ENCODE peak calls at places on chromosomes 3 and 15, in ten cellular contexts. P is foreskin keratinocyte, K is left ventricle myocardium inferior, X is lower lobe of right lung, W is fibroblast of lung, B is MM.1S, R is PC-3, Z is adrenal gland, C is right lobe of liver, N is H9. S is an unnamed sample. For H3K27me3, the result is how much of the 10 kb centered on the place peaks cover.

GRCh38 chr15:66841953-66842681 is 140.1 kb downstream of the SMAD6 start:
- DNase-seq in P (peak), K (peak), X (peak), W (peak), B (no peak), R (peak), Z (peak), C (peak), N (no peak), S (no peak)

GRCh38 chr3:128252083-128252482 is 98.8 kb downstream of the EEFSEC start:
- DNase-seq in P (no peak), K (no peak), X (no peak), W (no peak), B (no peak), R (no peak), Z (no peak), C (no peak), N (no peak), S (no peak)

GRCh38 chr3:120324185-120324584 is 25.0 kb downstream of the LRRC58 start:
- DNase-seq in P (no peak), K (no peak), X (no peak), W (peak), B (no peak), R (no peak), Z (no peak), C (no peak), N (no peak), S (no peak)

GRCh38 chr3:5585085-5585484 is 397.6 kb downstream of the EDEM1 start:
- DNase-seq in P (no peak), K (no peak), X (no peak), W (no peak), B (no peak), R (no peak), Z (no peak), C (no peak), N (no peak), S (no peak)

GRCh38 chr15:77027111-77027696 is 32.3 kb downstream of the PSTPIP1 start:
- DNase-seq in P (no peak), K (no peak), X (no peak), W (no peak), B (no peak), R (no peak), Z (no peak), C (peak), N (no peak), S (no peak)

GRCh38 chr3:8875831-8876230 is 87.4 kb downstream of the RAD18 start:
- DNase-seq in P (no peak), K (no peak), X (no peak), W (peak), B (no peak), R (no peak), Z (no peak), C (no peak), N (no peak), S (no peak)

GRCh38 chr15:66943456-66944095 is 121.8 kb upstream of the SMAD3 start:
- DNase-seq in P (no peak), K (no peak), X (no peak), W (no peak), B (no peak), R (no peak), Z (no peak), C (no peak), N (no peak), S (no peak)

GRCh38 chr15:81865850-81866537 is 179.8 kb downstream of the MEX3B start:
- DNase-seq in P (no peak), K (no peak), X (no peak), W (no peak), B (peak), R (no peak), Z (no peak), C (no peak), N (no peak), S (no peak)

GRCh38 chr15:65033659-65034269 is 4.3 kb upstream of the MTFMT start:
- DNase-seq in P (peak), K (no peak), X (no peak), W (peak), B (peak), R (peak), Z (no peak), C (no peak), N (no peak), S (no peak)

GRCh38 chr3:126342991-126343661 is 14.1 kb downstream of the KLF15 start:
- DNase-seq in P (no peak), K (no peak), X (peak), W (no peak), B (no peak), R (no peak), Z (no peak), C (no peak), N (peak), S (no peak)

GRCh38 chr3:143208976-143209714 is 89.6 kb downstream of the CHST2 start:
- DNase-seq in P (no peak), K (no peak), X (no peak), W (no peak), B (peak), R (no peak), Z (no peak), C (no peak), N (no peak), S (no peak)

GRCh38 chr3:184491011-184491576 is 70.5 kb upstream of the EPHB3 start:
- DNase-seq in P (no peak), K (no peak), X (peak), W (no peak), B (no peak), R (peak), Z (no peak), C (no peak), N (peak), S (no peak)

GRCh38 chr3:16203031-16203430 is 28.6 kb downstream of the GALNT15 start:
- DNase-seq in P (peak), K (no peak), X (no peak), W (peak), B (no peak), R (peak), Z (no peak), C (no peak), N (no peak), S (no peak)

GRCh38 chr3:133459400-133459799 is 59.5 kb downstream of the BFSP2 start:
- DNase-seq in P (no peak), K (peak), X (no peak), W (no peak), B (no peak), R (no peak), Z (no peak), C (peak), N (no peak), S (no peak)

GRCh38 chr3:71356272-71356671 is 227.3 kb downstream of the FOXP1 start:
- DNase-seq in P (no peak), K (no peak), X (no peak), W (no peak), B (no peak), R (no peak), Z (no peak), C (no peak), N (no peak), S (no peak)

GRCh38 chr3:100972867-100973266 is 20.4 kb downstream of the ABI3BP start:
- DNase-seq in P (peak), K (no peak), X (no peak), W (peak), B (no peak), R (peak), Z (no peak), C (no peak), N (no peak), S (no peak)

GRCh38 chr3:47082519-47082918 is 81.4 kb downstream of the SETD2 start:
- DNase-seq in P (no peak), K (no peak), X (no peak), W (peak), B (no peak), R (peak), Z (no peak), C (no peak), N (no peak), S (no peak)

GRCh38 chr3:24773798-24774197 is 279.1 kb upstream of the THRB start:
- DNase-seq in P (peak), K (peak), X (no peak), W (peak), B (peak), R (peak), Z (peak), C (peak), N (peak), S (no peak)

GRCh38 chr3:26622634-26623408 is at the start of gene LRRC3B:
- DNase-seq in P (peak), K (no peak), X (peak), W (no peak), B (no peak), R (no peak), Z (no peak), C (no peak), N (peak), S (no peak)

GRCh38 chr3:32643354-32643753 is 41.6 kb upstream of the CNOT10 start:
- DNase-seq in P (no peak), K (no peak), X (no peak), W (no peak), B (no peak), R (no peak), Z (no peak), C (no peak), N (no peak), S (no peak)

GRCh38 chr3:55489804-55490132 is 2.7 kb upstream of the WNT5A start:
- DNase-seq in P (no peak), K (peak), X (no peak), W (peak), B (no peak), R (peak), Z (no peak), C (no peak), N (peak), S (no peak)

GRCh38 chr3:41508063-41508696 is 308.9 kb downstream of the CTNNB1 start:
- DNase-seq in P (peak), K (no peak), X (no peak), W (peak), B (no peak), R (peak), Z (no peak), C (no peak), N (peak), S (no peak)

GRCh38 chr3:163045945-163046344 is 1549.3 kb downstream of the OTOL1 start:
- DNase-seq in P (no peak), K (no peak), X (no peak), W (no peak), B (no peak), R (no peak), Z (no peak), C (no peak), N (no peak), S (no peak)

GRCh38 chr3:70982700-70983140 is 600.8 kb downstream of the FOXP1 start:
- DNase-seq in P (peak), K (no peak), X (no peak), W (peak), B (peak), R (peak), Z (peak), C (no peak), N (no peak), S (no peak)

GRCh38 chr15:79680721-79681120 is 216.1 kb downstream of the MTHFS start:
- DNase-seq in P (peak), K (no peak), X (no peak), W (peak), B (no peak), R (peak), Z (no peak), C (no peak), N (no peak), S (no peak)

GRCh38 chr3:159832024-159832423 is 156.6 kb upstream of the IL12A start:
- DNase-seq in P (no peak), K (no peak), X (no peak), W (no peak), B (no peak), R (no peak), Z (no peak), C (no peak), N (no peak), S (no peak)

GRCh38 chr3:50503504-50503903 is at the start of gene CACNA2D2:
- DNase-seq in P (no peak), K (peak), X (peak), W (peak), B (peak), R (peak), Z (peak), C (peak), N (peak), S (peak)

GRCh38 chr15:35281515-35281914 is 196.4 kb upstream of the NANOGP8 start:
- DNase-seq in P (peak), K (no peak), X (no peak), W (peak), B (no peak), R (peak), Z (no peak), C (no peak), N (no peak), S (no peak)

GRCh38 chr3:157280786-157281185 is 120.8 kb upstream of the CCNL1 start:
- DNase-seq in P (no peak), K (no peak), X (no peak), W (no peak), B (no peak), R (no peak), Z (no peak), C (no peak), N (no peak), S (no peak)

GRCh38 chr3:156474560-156475389 is 80.1 kb downstream of the SSR3 start:
- DNase-seq in P (no peak), K (no peak), X (no peak), W (peak), B (no peak), R (peak), Z (no peak), C (no peak), N (peak), S (no peak)

GRCh38 chr3:81967362-81967761 is 205.9 kb upstream of the GBE1 start:
- DNase-seq in P (peak), K (no peak), X (no peak), W (no peak), B (no peak), R (peak), Z (no peak), C (no peak), N (no peak), S (no peak)

GRCh38 chr3:126033765-126034164 is 50.2 kb downstream of the SLC41A3 start:
- DNase-seq in P (no peak), K (no peak), X (no peak), W (no peak), B (no peak), R (no peak), Z (no peak), C (no peak), N (no peak), S (no peak)

GRCh38 chr3:185134532-185134931 is 18.3 kb downstream of the C3orf70 start:
- DNase-seq in P (no peak), K (no peak), X (no peak), W (no peak), B (no peak), R (no peak), Z (no peak), C (no peak), N (no peak), S (no peak)

GRCh38 chr3:185586644-185586964 is 509 bp downstream of the SENP2 start:
- DNase-seq in P (no peak), K (no peak), X (no peak), W (no peak), B (no peak), R (no peak), Z (no peak), C (no peak), N (no peak), S (no peak)

GRCh38 chr3:11845661-11846060 is 1.0 kb downstream of the TAMM41 start:
- DNase-seq in P (peak), K (no peak), X (no peak), W (no peak), B (peak), R (peak), Z (no peak), C (no peak), N (no peak), S (no peak)

GRCh38 chr15:63979227-63979793 is 67.0 kb downstream of the DAPK2 start:
- DNase-seq in P (no peak), K (no peak), X (no peak), W (no peak), B (no peak), R (no peak), Z (no peak), C (no peak), N (peak), S (no peak)
- TF ChIP-seq CTCF in P (no peak), K (no peak), X (no peak), W (no peak), B (no peak), R (no peak), Z (no peak), C (no peak), N (no peak), S (no peak)

DNA sequence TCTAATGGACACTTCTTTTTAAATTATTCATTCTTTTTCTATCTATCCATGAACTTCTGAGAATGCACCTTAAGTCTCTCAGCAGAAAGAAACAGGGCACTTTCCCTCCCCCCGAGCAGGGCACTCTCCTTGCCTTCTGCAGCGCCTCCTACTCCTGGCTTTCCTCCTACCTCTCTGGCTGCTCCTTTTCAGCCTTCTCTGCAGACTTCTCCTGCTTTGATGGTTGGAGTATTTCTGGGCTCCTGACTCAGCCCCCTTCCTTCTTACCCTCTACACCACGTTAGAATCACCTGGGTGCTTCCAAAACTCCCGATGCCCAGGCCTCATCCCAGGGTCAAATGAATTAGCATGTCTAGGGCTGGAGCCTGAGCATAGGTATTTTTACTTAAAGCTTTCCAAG is 3.4 kb downstream of the SCN5A start:
- DNase-seq in P (no peak), K (no peak), X (no peak), W (no peak), B (no peak), R (no peak), Z (no peak), C (no peak), N (no peak), S (no peak)
- H3K27me3 ChIP-seq in P (under half), K (half or more), X (half or more), W (under half), B (under half), R (half or more), Z (under half), C (under half), N (under half), S (under half)

GRCh38 chr15:84889313-84889990 is 5.0 kb downstream of the SLC28A1 start:
- DNase-seq in P (no peak), K (no peak), X (no peak), W (no peak), B (no peak), R (no peak), Z (no peak), C (no peak), N (peak), S (no peak)

GRCh38 chr15:84886211-84886983 is 1.9 kb downstream of the SLC28A1 start:
- DNase-seq in P (no peak), K (no peak), X (no peak), W (no peak), B (no peak), R (no peak), Z (no peak), C (peak), N (no peak), S (no peak)

GRCh38 chr15:84888639-84889038 is 4.2 kb downstream of the SLC28A1 start:
- DNase-seq in P (no peak), K (no peak), X (no peak), W (no peak), B (no peak), R (no peak), Z (no peak), C (no peak), N (no peak), S (no peak)

GRCh38 chr15:84887928-84888327 is 3.5 kb downstream of the SLC28A1 start:
- DNase-seq in P (no peak), K (no peak), X (no peak), W (no peak), B (no peak), R (no peak), Z (no peak), C (no peak), N (no peak), S (no peak)

GRCh38 chr15:84886984-84887299 is 2.5 kb downstream of the SLC28A1 start:
- DNase-seq in P (no peak), K (no peak), X (no peak), W (no peak), B (no peak), R (no peak), Z (no peak), C (no peak), N (no peak), S (no peak)
- H3K27ac ChIP-seq in P (no peak), K (peak), X (no peak), W (no peak), B (no peak), R (no peak), Z (no peak), C (peak), N (no peak), S (no peak)

GRCh38 chr15:101689901-101690300 is 34.4 kb downstream of the TARS3 start:
- DNase-seq in P (peak), K (no peak), X (no peak), W (peak), B (no peak), R (no peak), Z (peak), C (no peak), N (no peak), S (no peak)

GRCh38 chr15:101692799-101693198 is 31.5 kb downstream of the TARS3 start:
- DNase-seq in P (peak), K (no peak), X (no peak), W (no peak), B (no peak), R (no peak), Z (no peak), C (no peak), N (no peak), S (no peak)

GRCh38 chr15:101698314-101698713 is 26.0 kb downstream of the TARS3 start:
- DNase-seq in P (peak), K (no peak), X (no peak), W (no peak), B (no peak), R (no peak), Z (peak), C (no peak), N (no peak), S (no peak)

GRCh38 chr15:101697488-101697887 is 26.8 kb downstream of the TARS3 start:
- DNase-seq in P (no peak), K (no peak), X (no peak), W (no peak), B (no peak), R (no peak), Z (no peak), C (no peak), N (no peak), S (no peak)

DNA sequence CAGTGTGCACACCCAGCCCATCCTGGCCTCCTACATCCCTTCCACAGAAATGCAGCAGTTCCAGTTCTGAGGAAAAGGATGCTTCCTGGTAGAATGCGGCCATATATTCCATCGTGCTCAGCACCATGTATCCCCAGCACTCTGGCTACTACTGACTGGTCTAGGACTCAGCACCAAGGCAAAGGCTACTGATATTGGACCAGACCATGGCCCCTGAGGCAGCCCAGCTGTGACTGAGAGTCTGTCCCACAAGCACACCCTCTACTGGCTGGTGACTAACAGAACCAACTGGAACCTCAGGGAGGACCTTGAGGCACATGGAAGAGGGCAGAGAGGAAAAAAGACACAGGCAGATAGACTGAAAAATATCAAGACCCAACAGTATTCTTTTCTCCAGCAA is 30.0 kb downstream of the TARS3 start:
- DNase-seq in P (no peak), K (no peak), X (no peak), W (no peak), B (no peak), R (peak), Z (no peak), C (no peak), N (peak), S (no peak)
- TF ChIP-seq CTCF in P (peak), K (no peak), X (no peak), W (no peak), B (no peak), R (peak), Z (no peak), C (no peak), N (peak), S (no peak)

GRCh38 chr3:54087581-54088410 is 34.6 kb upstream of the CACNA2D3 start:
- DNase-seq in P (no peak), K (peak), X (peak), W (peak), B (no peak), R (no peak), Z (no peak), C (no peak), N (peak), S (no peak)

GRCh38 chr3:54079729-54080128 is 42.6 kb upstream of the CACNA2D3 start:
- DNase-seq in P (no peak), K (no peak), X (no peak), W (no peak), B (no peak), R (no peak), Z (no peak), C (no peak), N (peak), S (no peak)

GRCh38 chr3:54086639-54087405 is 35.5 kb upstream of the CACNA2D3 start:
- DNase-seq in P (no peak), K (no peak), X (no peak), W (no peak), B (no peak), R (no peak), Z (no peak), C (no peak), N (no peak), S (no peak)

GRCh38 chr3:54085936-54086335 is 36.4 kb upstream of the CACNA2D3 start:
- DNase-seq in P (no peak), K (no peak), X (no peak), W (no peak), B (no peak), R (no peak), Z (no peak), C (no peak), N (no peak), S (no peak)

DNA sequence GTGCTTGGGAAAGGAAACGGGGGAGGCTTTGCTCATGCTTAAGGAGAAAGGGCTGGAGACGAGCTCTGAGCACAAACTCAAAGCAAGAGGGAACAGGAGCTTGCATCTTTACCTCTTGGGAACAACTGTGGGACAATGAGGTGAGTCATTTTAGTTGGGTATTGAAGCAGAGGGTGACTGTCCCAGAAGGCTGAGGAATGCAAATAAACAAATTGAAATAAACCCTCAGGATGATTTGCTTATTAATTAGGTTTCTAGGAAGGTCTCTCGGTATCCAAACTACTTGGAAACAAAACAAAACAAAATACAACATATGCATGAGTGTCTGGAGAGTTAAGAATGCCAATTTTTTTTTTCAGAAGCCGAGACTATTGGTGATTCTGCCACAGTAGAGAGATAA is 38.5 kb upstream of the CACNA2D3 start:
- DNase-seq in P (no peak), K (no peak), X (no peak), W (no peak), B (no peak), R (no peak), Z (no peak), C (no peak), N (no peak), S (no peak)
- H3K27me3 ChIP-seq in P (under half), K (half or more), X (under half), W (under half), B (under half), R (under half), Z (under half), C (under half), N (under half), S (under half)